ENCODE peak calls at places on chromosomes 12 and 14, in four cellular contexts. I is HT1080, A is fibroblast of lung, B is amniotic stem cell. J is an unnamed sample.

GRCh38 chr12:108837680-108838079 is 19.7 kb downstream of the SSH1 start:
- DNase-seq in I (no peak), B (no peak), A (peak), J (no peak)

GRCh38 chr12:3797649-3798048 is 44.7 kb upstream of the CRACR2A start:
- DNase-seq in I (no peak), B (no peak), A (no peak), J (no peak)

GRCh38 chr12:123149088-123149827 is 1.6 kb downstream of the PITPNM2 start:
- DNase-seq in I (no peak), B (no peak), A (no peak), J (no peak)

GRCh38 chr14:57732886-57733285 is 133.0 kb downstream of the SLC35F4 start:
- DNase-seq in A (peak), I (peak), B (no peak), J (no peak)

GRCh38 chr14:99468081-99468480 is 12.6 kb downstream of the SETD3 start:
- DNase-seq in B (no peak), A (no peak), I (no peak), J (no peak)

GRCh38 chr12:48183876-48184548 is 568 bp downstream of the CCDC184 start:
- DNase-seq in I (no peak), A (no peak), B (no peak), J (no peak)

GRCh38 chr14:81219821-81220487 is 805 bp downstream of the GTF2A1 start:
- DNase-seq in A (peak), B (no peak), I (no peak), J (no peak)

GRCh38 chr12:27999521-27999920 is 27.0 kb upstream of the PTHLH start:
- DNase-seq in I (no peak), B (no peak), A (peak), J (no peak)

GRCh38 chr14:23650506-23650905 is 14.3 kb downstream of the DHRS2 start:
- DNase-seq in B (no peak), I (peak), A (no peak), J (no peak)

GRCh38 chr12:57487597-57488396 is at the start of gene MARS1:
- DNase-seq in A (peak), B (peak), I (peak), J (peak)

GRCh38 chr12:95446511-95446910 is 27.4 kb upstream of the METAP2 start:
- DNase-seq in I (no peak), B (no peak), A (peak), J (no peak)